ENCODE peak calls at places on chromosomes 13 and 19, in eight cellular contexts. B is Peyer's patch, M is tibial nerve, A is adrenal gland, F is uterus, J is gastrocnemius medialis, R is esophagus muscularis mucosa, C is esophagus squamous epithelium. W is an unnamed sample.

GRCh38 chr13:93116809-93117208 is 109.8 kb upstream of the GPC6 start:
- DNase-seq in J (no peak), C (no peak), M (no peak), F (no peak), R (no peak), A (no peak), B (no peak), W (no peak)

GRCh38 chr19:35076026-35076370 is 34.5 kb downstream of the HPN start:
- DNase-seq in C (no peak), R (no peak), M (no peak), A (no peak), B (no peak), J (no peak), F (no peak), W (no peak)

GRCh38 chr19:49362048-49362925 is at the start of gene TEAD2:
- DNase-seq in F (peak; percentile 85), R (peak; percentile 94), C (no peak), M (peak; percentile 68), A (peak; percentile 62), J (peak; percentile 39), B (peak; percentile 62), W (no peak)

GRCh38 chr13:24004971-24005370 is 107.7 kb upstream of the C1QTNF9B start:
- DNase-seq in B (no peak), J (no peak), R (no peak), C (no peak), F (no peak), M (no peak), A (no peak), W (no peak)

GRCh38 chr13:24493356-24493755 is 19.2 kb downstream of the PARP4 start:
- DNase-seq in R (no peak), B (no peak), F (no peak), C (no peak), A (no peak), J (no peak), M (no peak), W (no peak)

GRCh38 chr13:40777166-40777956 is 6.4 kb upstream of the MRPS31 start:
- DNase-seq in M (no peak), F (no peak), J (no peak), B (peak; percentile 76), R (no peak), A (peak; percentile 46), C (no peak), W (peak; percentile 81)

GRCh38 chr13:52975969-52976368 is 52.6 kb upstream of the OLFM4 start:
- DNase-seq in B (no peak), J (no peak), M (no peak), R (no peak), A (no peak), C (no peak), F (no peak), W (no peak)

GRCh38 chr13:68050746-68051145 is 820.6 kb upstream of the PCDH9 start:
- DNase-seq in F (no peak), B (no peak), A (no peak), R (no peak), C (no peak), J (no peak), M (no peak), W (no peak)

GRCh38 chr13:72953391-72953960 is 105.3 kb upstream of the KLF5 start:
- DNase-seq in R (no peak), B (peak; percentile 73), A (no peak), C (no peak), J (no peak), M (no peak), F (no peak), W (no peak)

GRCh38 chr19:46426506-46427162 is 2.1 kb downstream of the PNMA8C start:
- DNase-seq in A (peak; percentile 89), R (no peak), J (peak; percentile 34), M (no peak), F (peak; percentile 85), C (no peak), B (no peak), W (peak; percentile 32)

DNA sequence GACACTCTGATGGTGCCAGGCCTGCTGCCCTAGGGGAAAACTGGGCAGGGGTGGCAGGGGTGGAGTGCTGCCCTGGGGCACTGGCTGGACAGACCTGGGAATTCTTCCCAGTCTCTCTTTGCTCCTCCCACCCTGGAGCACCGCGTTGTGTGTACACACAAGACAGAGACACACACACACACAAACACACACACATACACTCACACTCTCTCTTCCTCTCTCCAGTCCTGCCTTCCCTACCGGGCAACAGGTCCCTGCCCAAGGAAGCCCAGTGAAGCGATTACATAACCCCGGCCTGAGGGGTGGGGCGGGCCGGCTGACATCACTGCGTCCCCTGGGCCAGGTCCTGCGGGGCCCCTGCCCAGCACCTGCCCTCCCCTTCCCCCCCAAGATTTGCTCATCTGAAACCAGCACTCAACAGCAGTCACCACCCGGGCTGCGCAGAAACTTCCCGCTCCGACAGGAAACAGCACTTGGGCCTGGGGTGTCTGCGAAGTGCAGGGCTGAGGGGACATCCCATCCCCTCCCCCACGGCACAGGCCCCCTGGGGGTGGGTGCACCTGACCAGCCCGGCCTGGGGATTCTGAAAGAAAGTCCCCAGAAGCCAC is 1.2 kb downstream of the MKNK2 start:
- DNase-seq in B (peak; percentile 95), F (peak; percentile 80), R (no peak), A (peak; percentile 92), M (peak; percentile 80), C (no peak), J (peak; percentile 95), W (peak; percentile 87)
- TF ChIP-seq POLR2A in B (peak; percentile 72), F (peak; percentile 68), R (peak; percentile 72), A (peak; percentile 93), M (no peak), C (peak; percentile 82), J (peak; percentile 82), W (peak; percentile 51)

GRCh38 chr19:1492474-1493006 is 1.6 kb downstream of the REEP6 start:
- DNase-seq in C (no peak), M (no peak), B (peak; percentile 81), J (no peak), F (no peak), A (peak; percentile 71), R (no peak), W (no peak)
- TF ChIP-seq POLR2A in C (no peak), M (no peak), B (peak; percentile 84), J (no peak), F (no peak), A (peak; percentile 70), R (no peak), W (no peak)

DNA sequence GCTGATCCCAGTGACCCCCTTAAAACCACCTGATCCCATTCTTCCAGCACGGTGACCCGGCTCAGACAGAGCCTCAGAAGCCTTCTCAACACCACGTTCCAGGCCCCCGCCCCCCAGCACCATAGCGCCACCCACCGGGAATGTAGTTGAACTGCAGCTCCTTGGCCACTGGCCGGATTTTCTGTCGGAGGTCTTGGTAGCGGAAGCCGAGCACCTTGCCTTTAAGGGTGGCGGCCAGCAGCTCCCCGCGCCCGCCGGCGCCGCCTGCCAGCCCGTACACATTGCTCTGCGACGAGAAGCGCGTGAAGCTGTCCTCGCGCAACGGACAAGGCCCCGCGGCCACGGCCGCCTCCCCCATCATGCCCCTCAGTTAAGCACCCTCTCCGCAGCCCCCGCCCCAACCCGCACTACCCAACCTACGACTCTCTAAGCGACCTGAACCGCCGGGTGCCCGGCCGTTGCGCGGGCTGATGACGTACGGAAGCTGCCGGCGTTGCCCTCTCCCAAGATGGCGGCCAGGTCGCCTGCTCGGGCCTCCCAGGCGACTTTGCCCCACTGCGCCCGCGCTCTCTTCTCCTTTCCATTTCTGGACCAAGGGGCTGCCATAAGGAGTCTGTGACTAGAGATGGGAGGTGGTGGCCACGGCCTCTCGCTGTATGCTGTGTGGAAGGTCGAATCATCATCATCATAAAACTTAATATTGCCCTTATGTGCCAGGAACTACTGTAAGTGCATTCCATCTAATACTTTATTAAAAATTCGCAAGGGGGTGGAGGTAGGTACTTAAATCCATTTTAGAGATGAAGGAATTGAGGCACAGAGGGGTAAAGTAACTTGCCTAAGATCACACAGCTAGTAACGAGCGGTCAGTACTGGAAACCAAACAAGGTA is at the start of gene KPTN:
- DNase-seq in A (peak; percentile 90), R (peak; percentile 95), J (peak; percentile 88), B (peak; percentile 94), F (peak; percentile 85), M (peak; percentile 71), C (peak; percentile 62), W (peak; percentile 96)
- TF ChIP-seq POLR2A in A (peak; percentile 59), R (no peak), J (no peak), B (peak; percentile 39), F (peak; percentile 34), M (no peak), C (peak; percentile 32), W (peak; percentile 83)

DNA sequence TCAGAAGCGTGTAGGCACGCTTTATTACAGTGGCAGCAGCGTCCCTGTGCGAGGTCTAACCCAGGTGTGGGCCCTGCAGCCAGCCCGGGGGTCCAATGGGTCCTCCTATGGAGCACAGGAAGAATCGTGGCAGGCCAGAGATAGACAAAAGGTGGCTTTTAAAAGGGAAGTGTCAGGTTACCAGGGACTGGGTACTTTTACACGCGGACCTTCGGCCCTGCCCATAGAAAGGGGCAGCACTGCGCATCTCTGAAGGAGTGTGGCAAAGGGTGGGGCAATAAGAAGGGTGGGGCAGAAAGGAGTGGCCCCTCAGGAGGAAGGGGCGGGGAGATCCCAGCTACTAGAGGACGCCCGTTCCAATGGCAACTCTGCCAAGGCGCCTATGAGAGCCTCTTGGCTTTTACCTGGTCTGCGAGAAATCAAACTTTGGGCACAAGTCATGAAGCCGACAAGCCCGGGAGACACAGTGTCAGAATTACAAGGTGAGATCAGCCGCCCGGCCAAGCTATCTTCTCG is 1419.8 kb downstream of the UQCRFS1 start:
- DNase-seq in A (peak; percentile 86), M (peak; percentile 30), B (peak; percentile 92), R (no peak), C (peak; percentile 57), F (peak; percentile 62), J (peak; percentile 84), W (peak; percentile 61)
- TF ChIP-seq POLR2A in A (no peak), M (no peak), B (no peak), R (no peak), C (no peak), F (no peak), J (no peak), W (no peak)

GRCh38 chr19:50798943-50799851 is 9.0 kb downstream of the ACP4 start:
- DNase-seq in A (no peak), R (no peak), F (no peak), C (no peak), M (no peak), J (no peak), B (no peak), W (no peak)

GRCh38 chr19:50796634-50797428 is 6.6 kb downstream of the ACP4 start:
- DNase-seq in F (no peak), M (no peak), C (no peak), B (no peak), R (no peak), J (no peak), A (no peak), W (no peak)

GRCh38 chr19:50796128-50796633 is 6.0 kb downstream of the ACP4 start:
- DNase-seq in F (no peak), M (no peak), C (no peak), J (no peak), A (no peak), R (no peak), B (no peak), W (no peak)

GRCh38 chr19:50798116-50798942 is 8.1 kb downstream of the ACP4 start:
- DNase-seq in M (no peak), R (no peak), J (no peak), C (no peak), A (peak; percentile 13), F (no peak), B (no peak), W (no peak)

GRCh38 chr19:50797429-50798115 is 7.4 kb downstream of the ACP4 start:
- DNase-seq in R (no peak), M (no peak), J (no peak), C (no peak), F (no peak), B (no peak), A (no peak), W (no peak)
- TF ChIP-seq POLR2A in R (no peak), M (no peak), J (no peak), C (no peak), F (no peak), B (no peak), A (no peak), W (no peak)

W was measured in erythroblast.